ENCODE peak calls at places on chromosomes 5 and 9, in seven cellular contexts. W, T, G, D, F, V and M are unnamed samples.

GRCh38 chr5:1975406-1975715 is 92.6 kb upstream of the IRX4 start:
- DNase-seq in W (no peak), T (no peak), G (no peak), D (no peak), F (no peak), V (no peak), M (no peak)

GRCh38 chr9:134847138-134847537 is 33.5 kb upstream of the FCN2 start:
- DNase-seq in W (no peak), T (no peak), G (no peak), D (no peak), F (no peak), V (no peak), M (no peak)

GRCh38 chr5:83744851-83745250 is 24.2 kb upstream of the HAPLN1 start:
- DNase-seq in W (no peak), T (peak), G (no peak), D (no peak), F (peak), V (no peak), M (no peak)

GRCh38 chr9:112894699-112895098 is 4.0 kb upstream of the SLC46A2 start:
- DNase-seq in W (no peak), T (peak), G (no peak), D (no peak), F (no peak), V (no peak), M (no peak)

GRCh38 chr5:26749829-26750228 is 288.6 kb downstream of the CDH9 start:
- DNase-seq in W (no peak), T (no peak), G (no peak), D (no peak), F (no peak), V (no peak), M (no peak)

GRCh38 chr5:10479226-10479721 is 37.6 kb downstream of the ROPN1L start:
- DNase-seq in W (no peak), T (peak), G (peak), D (no peak), F (peak), V (no peak), M (peak)

GRCh38 chr9:72871685-72872084 is 81.2 kb downstream of the ALDH1A1 start:
- DNase-seq in W (no peak), T (peak), G (no peak), D (no peak), F (peak), V (no peak), M (no peak)

GRCh38 chr9:110143969-110144545 is 63.9 kb downstream of the C9orf152 start:
- DNase-seq in W (no peak), T (no peak), G (no peak), D (no peak), F (no peak), V (no peak), M (no peak)

GRCh38 chr9:111898331-111899096 is 1.9 kb downstream of the UGCG start:
- DNase-seq in W (no peak), T (peak), G (no peak), D (no peak), F (peak), V (no peak), M (no peak)

DNA sequence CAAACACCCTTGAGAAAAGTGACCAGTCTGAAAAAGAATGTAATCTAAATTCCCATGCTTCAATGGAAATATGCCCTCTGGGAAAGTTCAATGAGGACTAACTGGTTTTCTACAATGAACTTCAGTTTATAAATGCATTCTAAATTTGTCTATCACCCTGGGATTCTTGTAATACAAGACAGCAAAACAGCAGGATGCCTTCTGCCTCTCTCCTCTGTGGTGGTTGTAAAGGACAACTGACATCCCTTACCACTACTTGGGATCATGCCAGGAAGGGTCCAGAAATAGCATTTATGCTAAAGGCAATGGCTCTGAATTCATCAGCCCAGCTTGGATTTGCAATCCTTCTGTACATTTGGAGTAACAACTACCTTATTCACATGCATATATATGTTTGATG is 97.3 kb upstream of the ADAMTS16 start:
- DNase-seq in W (no peak), T (no peak), G (no peak), D (no peak), F (no peak), V (no peak), M (no peak)
- H3K4me3 ChIP-seq in W (no peak), T (no peak), G (no peak), D (no peak), F (no peak), V (no peak), M (no peak)

DNA sequence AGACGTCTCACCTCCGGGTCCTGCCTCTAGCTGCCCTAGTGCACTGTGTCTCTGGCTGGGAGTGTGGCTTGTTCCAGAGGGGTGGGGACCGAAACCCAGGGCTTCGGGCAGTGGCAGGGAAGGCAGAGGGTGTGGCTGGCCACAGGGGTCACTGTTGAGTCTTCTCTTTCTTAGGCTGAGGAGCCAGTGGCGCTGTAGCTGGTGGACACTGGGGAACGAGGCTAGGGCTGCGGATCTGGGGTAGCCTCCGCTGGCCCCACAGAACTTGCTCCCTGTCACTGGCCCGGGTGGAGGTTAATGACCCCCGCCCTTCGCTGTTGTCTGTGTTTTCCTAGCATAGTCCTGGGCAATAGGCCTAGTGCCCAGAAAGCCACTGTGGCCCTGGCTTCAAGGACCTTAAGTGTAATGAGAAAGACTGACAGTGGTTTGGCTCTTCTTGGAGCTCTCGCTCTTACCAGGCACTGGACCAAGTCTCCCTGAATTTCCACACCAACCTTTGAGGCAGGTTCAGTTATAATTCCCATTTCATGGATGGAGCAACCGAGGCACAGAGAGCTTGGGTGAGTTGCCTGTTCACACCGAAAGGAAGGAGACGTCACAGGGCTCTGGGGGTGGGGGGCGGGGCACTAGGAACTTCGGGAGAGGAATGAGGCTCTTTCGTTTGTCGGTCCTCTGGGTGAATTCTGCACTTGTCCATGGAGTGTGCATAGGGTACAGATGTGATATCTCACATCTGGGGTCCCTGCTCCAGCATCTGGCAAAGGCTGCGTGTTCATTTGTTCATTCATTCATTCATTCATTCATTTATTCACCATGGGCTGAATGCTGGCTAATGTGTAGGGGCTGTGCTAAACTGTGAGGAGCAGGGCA is 4.8 kb upstream of the IER5L start:
- DNase-seq in W (no peak), T (no peak), G (no peak), D (no peak), F (no peak), V (peak), M (no peak)
- TF ChIP-seq CTCF in W (peak), T (peak), G (peak), D (no peak), F (peak), V (peak), M (peak)

DNA sequence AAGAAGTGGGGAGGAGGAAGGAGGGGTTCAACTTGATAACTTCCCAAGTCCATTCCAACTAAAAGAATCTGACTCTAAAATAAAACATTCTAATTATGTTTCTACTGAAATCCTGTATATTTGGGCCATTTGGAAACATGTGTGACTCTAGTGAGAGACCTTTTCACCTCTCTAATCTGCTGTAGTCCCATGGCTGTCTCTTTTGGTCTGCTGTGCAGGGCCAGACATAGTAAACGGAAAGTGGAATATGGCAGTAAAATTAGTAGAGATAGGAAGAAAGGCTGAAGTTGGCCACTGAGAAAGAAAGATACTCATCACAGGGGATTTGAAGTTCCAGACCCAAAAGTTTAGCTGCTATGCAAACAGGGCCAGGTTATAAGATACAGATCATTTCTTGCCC is 15.9 kb downstream of the RFX3 start:
- DNase-seq in W (no peak), T (no peak), G (no peak), D (no peak), F (no peak), V (no peak), M (no peak)
- H3K4me3 ChIP-seq in W (no peak), T (no peak), G (no peak), D (no peak), F (no peak), V (no peak), M (no peak)

GRCh38 chr5:94788527-94788926 is 170.1 kb downstream of the SLF1 start:
- DNase-seq in W (no peak), T (no peak), G (no peak), D (no peak), F (no peak), V (no peak), M (no peak)

GRCh38 chr5:94779684-94780083 is 161.2 kb downstream of the SLF1 start:
- DNase-seq in W (no peak), T (no peak), G (no peak), D (no peak), F (no peak), V (no peak), M (no peak)

GRCh38 chr5:94782376-94782775 is 163.9 kb downstream of the SLF1 start:
- DNase-seq in W (no peak), T (no peak), G (no peak), D (no peak), F (no peak), V (no peak), M (no peak)

DNA sequence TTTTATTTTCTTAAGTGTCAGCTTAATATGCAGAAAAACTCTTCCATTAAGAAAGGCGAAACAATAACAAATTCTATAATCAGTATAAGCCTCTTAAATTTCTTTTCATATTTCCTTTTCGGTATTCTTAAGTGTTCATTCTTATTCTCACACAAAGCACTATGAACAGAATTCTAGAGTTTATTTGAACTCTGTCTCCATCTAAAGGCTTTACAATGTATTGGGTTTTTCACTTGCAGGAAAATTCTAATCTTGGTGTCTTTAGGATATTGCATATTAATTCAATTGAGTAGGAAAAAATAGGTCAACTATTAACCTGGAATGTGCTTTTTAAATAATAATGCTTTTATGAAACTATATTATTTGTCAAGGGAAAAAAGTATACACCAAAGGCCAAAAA is 166.6 kb downstream of the SLF1 start:
- DNase-seq in W (no peak), T (no peak), G (no peak), D (no peak), F (no peak), V (no peak), M (no peak)
- TF ChIP-seq CTCF in W (no peak), T (peak), G (no peak), D (no peak), F (peak), V (peak), M (no peak)

GRCh38 chr5:176366575-176366894 is 1.2 kb downstream of the ARL10 start:
- DNase-seq in W (no peak), T (no peak), G (no peak), D (no peak), F (no peak), V (no peak), M (no peak)
- H3K4me3 ChIP-seq in W (peak), T (peak), G (peak), D (no peak), F (peak), V (peak), M (peak)

DNA sequence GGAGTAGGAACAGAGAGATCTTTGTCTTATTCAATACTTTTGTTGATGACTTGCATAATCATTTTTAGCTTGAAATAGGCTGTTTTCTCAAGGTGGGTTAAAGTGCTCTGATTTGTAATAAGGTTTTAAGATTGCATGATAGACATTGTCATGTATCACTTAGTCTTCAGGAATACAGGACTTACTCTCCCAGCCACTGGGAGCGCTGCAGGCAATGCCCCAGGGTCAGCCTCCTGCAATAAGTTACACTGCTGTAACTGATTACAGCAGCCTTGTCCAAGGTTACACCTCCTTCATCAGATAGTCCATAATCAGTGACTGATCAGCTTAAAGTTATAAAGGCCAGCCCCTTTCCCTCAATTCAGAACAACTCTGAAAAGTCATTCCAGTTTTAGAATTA is 218.6 kb downstream of the ESM1 start:
- DNase-seq in W (no peak), T (no peak), G (no peak), D (no peak), F (no peak), V (no peak), M (no peak)
- TF ChIP-seq CTCF in W (no peak), T (no peak), G (no peak), D (no peak), F (no peak), V (no peak), M (no peak)

GRCh38 chr9:127562271-127562780 is 49.8 kb upstream of the STXBP1 start:
- DNase-seq in W (no peak), T (no peak), G (no peak), D (no peak), F (no peak), V (no peak), M (no peak)
- H3K4me3 ChIP-seq in W (no peak), T (peak), G (no peak), D (no peak), F (no peak), V (peak), M (no peak)

GRCh38 chr5:6166698-6167394 is 211.5 kb downstream of the MED10 start:
- DNase-seq in W (no peak), T (no peak), G (no peak), D (no peak), F (no peak), V (no peak), M (no peak)
- TF ChIP-seq CTCF in W (no peak), T (no peak), G (no peak), D (no peak), F (no peak), V (no peak), M (no peak)

GRCh38 chr5:52139888-52140580 is 647.7 kb upstream of the ITGA1 start:
- DNase-seq in W (no peak), T (no peak), G (no peak), D (no peak), F (no peak), V (no peak), M (no peak)

GRCh38 chr5:52132053-52132452 is 655.7 kb upstream of the ITGA1 start:
- DNase-seq in W (no peak), T (no peak), G (no peak), D (no peak), F (no peak), V (no peak), M (no peak)

DNA sequence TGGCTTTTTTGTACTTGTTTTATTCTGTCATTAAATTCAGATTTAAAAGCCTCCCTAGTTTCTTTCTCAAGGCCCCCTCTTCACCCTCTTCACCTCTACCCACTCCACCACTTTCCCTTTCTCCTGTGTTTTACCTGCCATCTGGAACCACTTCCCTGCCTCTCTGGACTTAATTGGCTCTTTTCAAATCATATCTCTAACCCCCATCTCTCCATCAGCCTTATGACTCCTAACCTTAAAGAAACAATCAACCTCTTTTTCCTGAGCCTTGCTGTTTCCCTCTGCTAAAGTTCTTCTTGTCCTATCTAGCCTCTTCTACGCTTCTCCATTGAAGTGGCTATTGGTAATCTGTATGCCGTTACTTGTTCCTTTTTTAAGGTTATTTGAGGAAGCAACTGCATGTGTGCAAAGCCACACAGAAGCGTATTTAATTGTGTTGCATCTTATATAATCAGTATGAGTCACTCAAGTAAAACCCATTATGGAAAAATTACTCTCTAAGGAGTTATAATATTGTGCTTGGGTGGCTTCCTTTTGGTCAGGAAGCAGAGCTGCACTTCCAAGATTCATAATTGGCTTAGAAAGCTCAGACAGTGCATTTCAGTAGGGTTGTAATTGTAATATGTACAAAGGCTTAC is 653.6 kb upstream of the ITGA1 start:
- DNase-seq in W (no peak), T (no peak), G (no peak), D (no peak), F (no peak), V (no peak), M (no peak)
- H3K4me3 ChIP-seq in W (no peak), T (no peak), G (no peak), D (no peak), F (no peak), V (no peak), M (no peak)

DNA sequence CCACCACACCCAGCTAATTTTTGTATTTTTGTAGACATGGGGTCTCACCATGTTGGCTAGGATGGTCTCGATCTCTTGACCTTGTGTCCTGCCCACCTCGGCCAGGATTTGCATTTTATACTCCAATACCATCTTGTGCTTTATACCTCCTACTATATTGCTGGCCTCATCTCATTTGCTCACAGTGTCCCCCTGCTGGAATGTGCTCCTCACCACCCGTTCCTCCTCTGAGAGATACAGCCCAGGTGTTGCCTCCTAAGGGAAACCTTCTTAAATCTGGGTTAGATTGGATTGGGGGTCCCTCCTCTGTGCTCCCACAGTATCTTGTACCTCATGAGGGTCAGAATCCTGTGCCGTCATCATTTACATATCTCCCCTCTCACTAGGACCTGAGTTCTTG is 131.7 kb downstream of the PAPPA start:
- DNase-seq in W (no peak), T (no peak), G (no peak), D (no peak), F (no peak), V (no peak), M (no peak)
- TF ChIP-seq CTCF in W (no peak), T (no peak), G (no peak), D (no peak), F (peak), V (no peak), M (peak)